ENCODE peak calls at places on chromosomes 7 and 10, in four cellular contexts. C, X, D and T are unnamed samples. For H3K4me1, the result is how much of the 10 kb centered on the place peaks cover.

GRCh38 chr7:73612598-73613269 is 11.6 kb downstream of the MLXIPL start:
- DNase-seq in C (peak), X (peak), D (peak), T (peak)

GRCh38 chr10:46220187-46220586 is 66.6 kb upstream of the ANTXRL start:
- DNase-seq in C (no peak), X (no peak), D (no peak), T (no peak)

GRCh38 chr10:68212721-68213352 is 19.1 kb downstream of the ATOH7 start:
- DNase-seq in C (peak), X (no peak), D (peak), T (no peak)

GRCh38 chr7:128108641-128109423 is 77.6 kb upstream of the LRRC4 start:
- DNase-seq in C (no peak), X (no peak), D (no peak), T (no peak)

GRCh38 chr7:836429-836828 is 4.2 kb downstream of the SUN1 start:
- DNase-seq in C (peak), X (peak), D (peak), T (no peak)

GRCh38 chr10:123930340-123931001 is 38.9 kb upstream of the CPXM2 start:
- DNase-seq in C (no peak), X (no peak), D (peak), T (no peak)

GRCh38 chr7:30642789-30643188 is 39.5 kb downstream of the CRHR2 start:
- DNase-seq in C (no peak), X (no peak), D (no peak), T (no peak)

GRCh38 chr10:111837089-111837488 is 346.5 kb downstream of the GPAM start:
- DNase-seq in C (no peak), X (no peak), D (no peak), T (no peak)

GRCh38 chr10:70599791-70600190 is 2.8 kb downstream of the PRF1 start:
- DNase-seq in C (no peak), X (no peak), D (no peak), T (no peak)

GRCh38 chr7:91311844-91312243 is 47.6 kb downstream of the FZD1 start:
- DNase-seq in C (no peak), X (no peak), D (peak), T (no peak)

GRCh38 chr10:88791924-88792323 is 10.6 kb upstream of the LIPM start:
- DNase-seq in C (peak), X (peak), D (peak), T (no peak)

GRCh38 chr7:37089972-37090371 is 358.7 kb downstream of the ELMO1 start:
- DNase-seq in C (peak), X (no peak), D (no peak), T (no peak)

GRCh38 chr10:46325021-46325420 is 38.2 kb downstream of the ANTXRL start:
- DNase-seq in C (no peak), X (no peak), D (no peak), T (no peak)

GRCh38 chr10:29055091-29055490 is 233.8 kb upstream of the LYZL1 start:
- DNase-seq in C (no peak), X (no peak), D (no peak), T (no peak)

GRCh38 chr7:140439359-140439758 is 35.5 kb downstream of the RAB19 start:
- DNase-seq in C (no peak), X (no peak), D (no peak), T (no peak)

GRCh38 chr7:158018971-158019645 is 568.5 kb downstream of the PTPRN2 start:
- DNase-seq in C (no peak), X (no peak), D (no peak), T (no peak)

GRCh38 chr7:19117870-19118608 is 603 bp upstream of the TWIST1 start:
- DNase-seq in C (no peak), X (no peak), D (no peak), T (no peak)

GRCh38 chr7:140165422-140165821 is 11.4 kb downstream of the KDM7A start:
- DNase-seq in C (no peak), X (no peak), D (peak), T (no peak)

GRCh38 chr7:119090851-119091250 is 866.3 kb downstream of the ANKRD7 start:
- DNase-seq in C (peak), X (no peak), D (no peak), T (no peak)

GRCh38 chr7:43630466-43630865 is 47.6 kb downstream of the STK17A start:
- DNase-seq in C (no peak), X (no peak), D (no peak), T (no peak)

GRCh38 chr7:122515404-122515803 is 183.5 kb downstream of the RNF133 start:
- DNase-seq in C (peak), X (peak), D (no peak), T (no peak)

GRCh38 chr10:14603539-14604102 is 171.1 kb downstream of the FAM107B start:
- DNase-seq in C (peak), X (no peak), D (no peak), T (no peak)

GRCh38 chr10:35949820-35950219 is 307.7 kb upstream of the FZD8 start:
- DNase-seq in C (no peak), X (no peak), D (peak), T (no peak)

GRCh38 chr10:118175148-118175547 is 128.4 kb upstream of the RAB11FIP2 start:
- DNase-seq in C (no peak), X (no peak), D (no peak), T (no peak)

GRCh38 chr7:106039486-106040060 is 72.5 kb downstream of the SYPL1 start:
- DNase-seq in C (peak), X (no peak), D (peak), T (no peak)
- TF ChIP-seq CTCF in C (peak), X (no peak), D (peak), T (no peak)

GRCh38 chr7:22730921-22731654 is 4.1 kb downstream of the IL6 start:
- DNase-seq in C (no peak), X (no peak), D (peak), T (no peak)

GRCh38 chr7:22729180-22729579 is 2.2 kb downstream of the IL6 start:
- DNase-seq in C (no peak), X (no peak), D (peak), T (no peak)

GRCh38 chr7:22726345-22726848 is 603 bp upstream of the IL6 start:
- DNase-seq in C (peak), X (peak), D (peak), T (peak)

GRCh38 chr7:22726849-22727792 is at the start of gene IL6:
- DNase-seq in C (peak), X (peak), D (peak), T (peak)

GRCh38 chr7:22728416-22729029 is 1.5 kb downstream of the IL6 start:
- DNase-seq in C (peak), X (no peak), D (peak), T (no peak)
- H3K4me1 ChIP-seq in C (under half), X (under half), D (under half), T (under half)

GRCh38 chr10:99654791-99655190 is 4.5 kb upstream of the ENTPD7 start:
- DNase-seq in C (no peak), X (no peak), D (no peak), T (peak)
- TF ChIP-seq CTCF in C (no peak), X (no peak), D (no peak), T (no peak)

GRCh38 chr7:55183897-55184296 is 165.1 kb downstream of the EGFR start:
- DNase-seq in C (no peak), X (no peak), D (no peak), T (no peak)
- H3K4me1 ChIP-seq in C (half or more), X (under half), D (under half), T (under half)

DNA sequence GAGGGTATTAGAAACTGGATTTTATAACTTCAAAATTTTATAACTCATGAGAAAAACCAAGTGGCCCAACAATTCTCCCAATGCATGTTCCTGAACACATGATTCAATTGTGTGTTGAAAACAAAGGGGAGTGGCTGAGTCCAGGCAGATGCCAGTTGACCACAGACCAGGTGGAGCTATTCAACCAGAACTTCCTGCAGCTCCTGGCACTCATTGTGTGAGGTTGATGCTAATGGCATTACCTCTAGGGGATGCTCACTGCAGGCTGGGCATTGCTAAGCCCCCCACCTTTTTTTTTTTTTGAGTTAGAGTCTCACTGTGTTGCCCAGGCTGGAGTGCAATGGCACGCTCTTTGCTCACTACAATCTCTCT is 20.3 kb downstream of the MYOF start:
- DNase-seq in C (no peak), X (no peak), D (peak), T (no peak)
- TF ChIP-seq CTCF in C (no peak), X (no peak), D (no peak), T (no peak)

DNA sequence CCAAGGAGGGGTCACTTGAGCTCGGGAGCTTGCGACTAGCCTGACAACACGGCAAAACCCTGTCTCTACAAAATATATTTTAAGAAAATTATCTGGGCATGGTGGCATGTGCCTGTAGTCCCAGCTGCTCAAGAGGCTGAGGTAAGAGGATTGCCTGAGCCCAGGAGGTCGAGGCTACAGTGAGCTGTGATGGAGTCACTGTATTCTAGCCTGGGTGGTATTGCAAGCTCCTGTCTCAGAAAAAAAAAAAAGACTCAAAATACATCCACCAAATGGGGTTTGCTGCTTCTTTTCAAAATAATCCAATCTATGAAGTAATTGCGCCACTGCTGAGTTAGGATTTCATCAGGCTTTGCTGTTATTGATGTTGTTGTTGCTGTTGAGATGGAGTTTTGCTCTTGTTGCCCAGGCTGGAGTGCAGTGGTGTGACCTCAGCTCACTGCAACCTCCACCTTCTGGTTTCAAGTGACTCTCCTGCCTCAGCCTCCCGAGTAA is 11.1 kb upstream of the VIM start:
- DNase-seq in C (no peak), X (no peak), D (no peak), T (no peak)
- H3K4me1 ChIP-seq in C (under half), X (under half), D (under half), T (under half)

DNA sequence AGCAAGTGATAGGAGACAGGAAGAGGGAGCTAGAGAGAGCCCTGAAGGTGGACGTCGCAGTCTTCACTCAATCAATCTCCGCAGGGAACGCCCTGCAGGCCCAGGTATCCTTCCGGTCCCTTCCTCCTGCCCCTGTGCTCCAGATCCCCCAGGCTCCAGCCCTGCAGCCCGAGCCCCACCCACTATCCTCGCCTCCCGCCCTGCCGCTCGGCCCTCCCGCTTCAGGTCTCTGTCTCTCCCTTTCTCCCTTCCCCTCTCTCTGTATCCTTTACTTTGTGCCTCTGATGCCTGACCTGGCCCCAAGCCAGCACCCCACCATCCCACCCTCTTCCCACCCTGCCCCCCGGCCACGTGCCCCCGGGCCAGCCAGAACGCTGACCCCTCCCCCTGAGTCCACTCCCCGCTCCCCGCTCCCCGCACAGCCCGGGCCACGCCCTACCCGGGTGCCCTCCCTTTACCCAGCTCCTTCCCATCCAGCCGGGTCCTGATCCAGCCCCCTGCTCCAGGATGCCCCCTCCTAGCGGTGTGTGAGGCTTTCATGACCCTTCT is 127.7 kb downstream of the UBE2H start:
- DNase-seq in C (peak), X (peak), D (peak), T (peak)
- TF ChIP-seq CTCF in C (no peak), X (no peak), D (peak), T (no peak)

GRCh38 chr10:30488319-30488718 is 54.3 kb downstream of the MAP3K8 start:
- DNase-seq in C (no peak), X (no peak), D (no peak), T (no peak)
- H3K4me1 ChIP-seq in C (under half), X (under half), D (under half), T (under half)

DNA sequence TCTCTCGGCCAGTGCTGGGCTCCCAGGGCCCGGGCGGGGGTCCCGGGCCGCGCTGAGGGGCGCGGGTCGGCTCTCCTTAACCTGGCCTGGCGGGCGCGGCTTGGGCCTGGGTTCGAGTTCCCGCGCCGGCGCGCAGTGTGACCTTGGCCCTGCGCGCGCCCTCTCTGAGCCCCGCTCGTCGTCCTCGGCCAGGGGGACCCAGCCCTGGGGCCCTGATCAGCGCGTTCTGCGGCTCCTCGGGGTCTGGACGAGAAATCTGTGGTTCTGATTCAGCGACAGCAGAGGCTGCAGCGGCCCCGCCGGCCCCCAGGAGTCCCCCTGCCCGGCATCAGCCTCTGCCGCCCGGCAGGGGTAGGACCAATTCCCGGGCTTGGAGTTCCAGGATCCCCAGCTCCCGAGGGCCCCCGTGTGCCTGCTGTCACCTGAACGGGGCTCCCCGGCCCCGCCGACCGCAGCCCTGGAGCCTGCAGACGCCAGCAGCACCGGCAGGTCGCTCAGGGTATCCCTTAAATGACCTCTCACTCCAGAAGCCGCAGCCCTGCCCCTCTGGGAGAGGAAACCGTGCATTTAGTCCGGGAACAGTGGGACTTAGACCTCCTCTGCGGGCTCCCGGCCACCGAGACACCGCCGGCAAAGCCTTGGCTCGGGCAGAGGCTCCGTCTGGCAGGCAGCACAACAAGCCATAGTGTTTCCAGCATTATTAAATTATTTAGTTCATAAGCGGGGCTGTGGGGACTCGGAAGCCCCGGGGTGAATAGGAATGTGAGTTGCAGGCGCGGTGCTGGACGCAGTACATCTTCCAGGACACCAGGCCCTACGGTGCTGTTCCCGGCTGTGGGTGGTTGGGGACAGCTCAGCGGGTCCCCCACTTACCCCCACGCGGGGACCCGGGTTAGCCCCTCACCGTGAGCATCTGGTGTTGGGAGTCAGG is 572 bp downstream of the CHST12 start:
- DNase-seq in C (peak), X (peak), D (peak), T (no peak)
- TF ChIP-seq CTCF in C (no peak), X (peak), D (peak), T (peak)